ENCODE peak calls at places on chromosomes 2 and 18, in six cellular contexts. S is foreskin fibroblast, B is left ventricle myocardium inferior, M is H7, R is HFF-Myc, V is BJ. N is an unnamed sample.

GRCh38 chr18:60060026-60060425 is 160.2 kb downstream of the PMAIP1 start:
- DNase-seq in S (no peak), V (no peak), B (no peak), M (no peak), R (no peak), N (no peak)

GRCh38 chr2:226227341-226227740 is 572.3 kb downstream of the IRS1 start:
- DNase-seq in M (no peak), R (no peak), B (no peak), S (peak), V (no peak), N (no peak)

GRCh38 chr18:10313016-10313342 is 141.5 kb upstream of the APCDD1 start:
- DNase-seq in M (no peak), R (no peak), B (no peak), S (no peak), V (no peak), N (no peak)

GRCh38 chr2:240996834-240997140 is 1.6 kb upstream of the SNED1 start:
- DNase-seq in S (no peak), V (no peak), R (no peak), M (no peak), B (no peak), N (peak)

GRCh38 chr2:38277245-38278119 is 99.6 kb downstream of the ATL2 start:
- DNase-seq in B (no peak), R (no peak), S (no peak), V (no peak), M (no peak), N (no peak)

GRCh38 chr2:207481924-207482323 is 47.8 kb upstream of the CREB1 start:
- DNase-seq in B (no peak), V (no peak), R (no peak), S (no peak), M (no peak), N (no peak)

GRCh38 chr2:174722942-174723598 is 41.2 kb downstream of the CHRNA1 start:
- DNase-seq in R (no peak), B (no peak), S (no peak), V (no peak), M (no peak), N (no peak)

GRCh38 chr2:893311-893710 is 57.3 kb upstream of the SNTG2 start:
- DNase-seq in V (no peak), B (no peak), R (no peak), M (peak), S (peak), N (no peak)

GRCh38 chr2:179751184-179751809 is 110.1 kb downstream of the ZNF385B start:
- DNase-seq in S (peak), V (no peak), R (no peak), M (peak), B (no peak), N (no peak)

GRCh38 chr18:44802508-44802907 is 121.8 kb downstream of the SETBP1 start:
- DNase-seq in S (peak), V (no peak), M (no peak), R (no peak), B (no peak), N (no peak)

GRCh38 chr2:171365232-171365631 is 68.6 kb downstream of the METTL8 start:
- DNase-seq in R (peak), M (no peak), B (no peak), S (peak), V (no peak), N (no peak)

GRCh38 chr2:30201990-30202389 is 29.3 kb upstream of the LBH start:
- DNase-seq in V (no peak), R (no peak), B (peak), S (peak), M (no peak), N (no peak)

GRCh38 chr2:150981826-150982225 is 279.8 kb downstream of the RBM43 start:
- DNase-seq in M (no peak), S (peak), V (no peak), R (no peak), B (no peak), N (no peak)

GRCh38 chr2:27627963-27628766 is 647 bp downstream of the CCDC121 start:
- DNase-seq in V (peak), S (peak), M (peak), R (no peak), B (no peak), N (no peak)

GRCh38 chr2:143482761-143483160 is 353.5 kb downstream of the ARHGAP15 start:
- DNase-seq in S (no peak), M (no peak), V (no peak), B (no peak), R (no peak), N (no peak)

GRCh38 chr2:27255660-27256059 is 7.2 kb downstream of the SLC30A3 start:
- DNase-seq in B (no peak), V (no peak), M (no peak), R (no peak), S (peak), N (no peak)

GRCh38 chr2:153152036-153152435 is 326.5 kb downstream of the RPRM start:
- DNase-seq in V (no peak), B (no peak), R (no peak), S (no peak), M (no peak), N (no peak)

GRCh38 chr2:112614201-112614840 is 29.9 kb downstream of the CHCHD5 start:
- DNase-seq in B (no peak), R (no peak), M (no peak), S (no peak), V (no peak), N (peak)

GRCh38 chr2:76274154-76274553 is 563.4 kb upstream of the GCFC2 start:
- DNase-seq in V (no peak), R (no peak), M (no peak), S (no peak), B (no peak), N (no peak)

GRCh38 chr2:76270356-76270755 is 559.6 kb upstream of the GCFC2 start:
- DNase-seq in R (no peak), S (no peak), V (no peak), B (no peak), M (no peak), N (no peak)

GRCh38 chr2:76268928-76269327 is 558.2 kb upstream of the GCFC2 start:
- DNase-seq in V (no peak), B (no peak), S (no peak), M (no peak), R (no peak), N (no peak)
- H3K4me3 ChIP-seq in V (no peak), B (no peak), S (no peak), M (no peak), R (no peak), N (no peak)

GRCh38 chr2:73986085-73986680 is 1.5 kb downstream of the TET3 start:
- DNase-seq in V (no peak), B (no peak), R (no peak), S (no peak), M (no peak), N (no peak)
- H3K4me3 ChIP-seq in V (peak), B (peak), R (peak), S (peak), M (peak), N (peak)

GRCh38 chr2:222686086-222686750 is 14.8 kb downstream of the MOGAT1 start:
- DNase-seq in R (no peak), S (no peak), B (no peak), V (no peak), M (no peak), N (no peak)
- H3K4me3 ChIP-seq in R (no peak), S (no peak), B (no peak), V (no peak), M (no peak), N (no peak)

GRCh38 chr2:20011276-20012031 is 1.0 kb downstream of the MATN3 start:
- DNase-seq in R (no peak), M (no peak), V (no peak), B (no peak), S (no peak), N (no peak)
- H3K4me3 ChIP-seq in R (no peak), M (peak), V (no peak), B (peak), S (no peak), N (no peak)

GRCh38 chr2:100741880-100742814 is 77.8 kb upstream of the NPAS2 start:
- DNase-seq in S (peak), M (no peak), R (peak), B (no peak), V (peak), N (no peak)
- H3K4me3 ChIP-seq in S (no peak), M (no peak), R (peak), B (no peak), V (no peak), N (no peak)

GRCh38 chr2:230619471-230619870 is 93.2 kb upstream of the CAB39 start:
- DNase-seq in V (no peak), M (no peak), S (no peak), R (no peak), B (no peak), N (no peak)

GRCh38 chr2:230614913-230615332 is 97.7 kb upstream of the CAB39 start:
- DNase-seq in V (no peak), R (no peak), B (no peak), S (no peak), M (no peak), N (no peak)

DNA sequence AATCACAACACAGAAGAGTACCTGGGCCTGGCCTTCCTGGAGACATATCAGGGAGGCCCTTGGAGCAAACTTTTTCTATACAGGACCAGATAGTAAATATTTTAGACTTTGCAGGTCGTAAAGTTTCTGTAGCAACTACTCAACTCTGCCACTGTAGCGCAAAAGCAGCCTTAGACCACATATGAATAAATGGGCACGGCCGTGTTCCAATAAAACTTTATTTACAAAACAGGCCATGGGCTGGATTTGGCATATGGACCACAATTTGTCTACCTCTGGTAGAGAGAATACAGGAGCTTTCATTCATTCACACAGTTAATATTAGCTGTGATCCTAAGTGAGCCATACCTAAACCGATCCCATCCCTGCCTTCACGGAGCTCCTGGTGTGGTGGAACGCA is 98.6 kb upstream of the CAB39 start:
- DNase-seq in V (no peak), M (no peak), S (no peak), B (no peak), R (no peak), N (no peak)
- H3K4me3 ChIP-seq in V (no peak), M (no peak), S (no peak), B (no peak), R (no peak), N (no peak)

GRCh38 chr18:47531759-47532158 is 280.3 kb upstream of the SKOR2 start:
- DNase-seq in B (no peak), M (peak), S (no peak), V (no peak), R (no peak), N (no peak)
- H3K4me3 ChIP-seq in B (no peak), M (no peak), S (no peak), V (no peak), R (no peak), N (no peak)

GRCh38 chr18:2657043-2657512 is 1.6 kb downstream of the SMCHD1 start:
- DNase-seq in B (no peak), M (no peak), V (no peak), S (no peak), R (no peak), N (no peak)

GRCh38 chr18:2655954-2656236 is 369 bp downstream of the SMCHD1 start:
- DNase-seq in B (no peak), M (no peak), V (no peak), S (no peak), R (no peak), N (no peak)

GRCh38 chr18:2656237-2657042 is 914 bp downstream of the SMCHD1 start:
- DNase-seq in S (peak), M (peak), B (peak), V (no peak), R (no peak), N (no peak)

GRCh38 chr18:2655153-2655953 is at the start of gene SMCHD1:
- DNase-seq in B (peak), S (peak), R (no peak), V (no peak), M (peak), N (peak)

GRCh38 chr18:2657788-2658458 is 2.4 kb downstream of the SMCHD1 start:
- DNase-seq in M (no peak), S (peak), V (peak), R (peak), B (no peak), N (no peak)
- H3K4me3 ChIP-seq in M (no peak), S (peak), V (peak), R (peak), B (peak), N (peak)